ENCODE peak calls at places on chromosomes 12 and 14, in four cellular contexts. R, H, P and D are unnamed samples.

GRCh38 chr12:85725991-85726390 is 110.2 kb downstream of the RASSF9 start:
- DNase-seq in R (no peak), H (no peak), P (no peak), D (no peak)

GRCh38 chr14:68137704-68138619 is 318.4 kb downstream of the RAD51B start:
- DNase-seq in R (no peak), H (no peak), P (peak; percentile 58), D (peak; percentile 5)

GRCh38 chr12:129984097-129984496 is 80.3 kb upstream of the TMEM132D start:
- DNase-seq in R (no peak), H (no peak), P (no peak), D (no peak)

GRCh38 chr14:36524874-36525745 is 5.1 kb upstream of the NKX2-1 start:
- DNase-seq in R (peak; percentile 43), H (no peak), P (peak; percentile 91), D (peak; percentile 61)

GRCh38 chr14:95217391-95217900 is 60.1 kb upstream of the DICER1 start:
- DNase-seq in R (no peak), H (no peak), P (no peak), D (no peak)

GRCh38 chr12:75361408-75361807 is 26.9 kb downstream of the GLIPR1L1 start:
- DNase-seq in R (no peak), H (no peak), P (no peak), D (no peak)

GRCh38 chr14:39175445-39176262 is 600 bp downstream of the PNN start:
- DNase-seq in R (no peak), H (no peak), P (no peak), D (peak; percentile 40)

GRCh38 chr14:23582906-23583760 is 4.5 kb upstream of the JPH4 start:
- DNase-seq in R (no peak), H (no peak), P (no peak), D (no peak)

GRCh38 chr14:74065746-74066575 is 18.3 kb downstream of the ALDH6A1 start:
- DNase-seq in R (no peak), H (no peak), P (no peak), D (no peak)

GRCh38 chr12:98894412-98895085 is 249.5 kb downstream of the APAF1 start:
- DNase-seq in R (no peak), H (no peak), P (peak; percentile 69), D (peak; percentile 75)

GRCh38 chr12:129887047-129887568 is 16.7 kb downstream of the TMEM132D start:
- DNase-seq in R (no peak), H (no peak), P (peak; percentile 39), D (no peak)

GRCh38 chr12:9883175-9883574 is 1.9 kb downstream of the KLRF2 start:
- DNase-seq in R (no peak), H (no peak), P (no peak), D (no peak)

GRCh38 chr12:129202109-129202814 is 349.0 kb downstream of the GLT1D1 start:
- DNase-seq in R (peak; percentile 54), H (no peak), P (no peak), D (no peak)

GRCh38 chr12:89733579-89734201 is 25.1 kb upstream of the ATP2B1 start:
- DNase-seq in R (no peak), H (no peak), P (no peak), D (no peak)

GRCh38 chr12:42468341-42468821 is 121.2 kb downstream of the PRICKLE1 start:
- DNase-seq in R (no peak), H (peak; percentile 45), P (no peak), D (no peak)

DNA sequence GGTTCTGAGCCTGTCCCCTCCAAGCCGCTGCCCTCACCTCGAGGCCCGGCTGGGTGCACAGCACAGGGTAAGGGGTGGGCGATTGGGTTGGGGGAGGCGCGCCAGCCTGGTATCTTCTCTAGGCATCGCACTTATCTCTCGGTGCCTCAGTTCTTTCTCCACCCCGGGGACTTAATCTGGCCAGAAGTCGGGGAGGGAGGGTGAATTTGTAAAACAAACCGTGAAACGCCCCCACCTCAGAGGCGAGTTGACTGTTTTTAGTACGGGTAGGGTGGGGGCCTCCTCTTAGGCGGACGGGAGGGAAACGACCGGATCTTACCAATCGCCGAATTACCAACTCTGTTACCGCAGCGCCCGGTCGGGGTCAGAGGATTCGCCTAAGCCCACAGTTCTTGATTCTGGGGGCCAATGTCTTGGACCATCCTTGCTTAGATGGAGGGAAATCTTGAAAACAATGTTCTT is 1.4 kb upstream of the TBX3 start:
- DNase-seq in R (no peak), H (no peak), P (peak; percentile 62), D (peak; percentile 64)
- TF ChIP-seq CHD2 in R (no peak), H (no peak), P (no peak), D (no peak)

GRCh38 chr12:52197371-52198231 is 5.8 kb upstream of the KRT80 start:
- DNase-seq in R (no peak), H (no peak), P (no peak), D (no peak)
- TF ChIP-seq NRF1 in R (no peak), H (no peak), P (no peak), D (no peak)

DNA sequence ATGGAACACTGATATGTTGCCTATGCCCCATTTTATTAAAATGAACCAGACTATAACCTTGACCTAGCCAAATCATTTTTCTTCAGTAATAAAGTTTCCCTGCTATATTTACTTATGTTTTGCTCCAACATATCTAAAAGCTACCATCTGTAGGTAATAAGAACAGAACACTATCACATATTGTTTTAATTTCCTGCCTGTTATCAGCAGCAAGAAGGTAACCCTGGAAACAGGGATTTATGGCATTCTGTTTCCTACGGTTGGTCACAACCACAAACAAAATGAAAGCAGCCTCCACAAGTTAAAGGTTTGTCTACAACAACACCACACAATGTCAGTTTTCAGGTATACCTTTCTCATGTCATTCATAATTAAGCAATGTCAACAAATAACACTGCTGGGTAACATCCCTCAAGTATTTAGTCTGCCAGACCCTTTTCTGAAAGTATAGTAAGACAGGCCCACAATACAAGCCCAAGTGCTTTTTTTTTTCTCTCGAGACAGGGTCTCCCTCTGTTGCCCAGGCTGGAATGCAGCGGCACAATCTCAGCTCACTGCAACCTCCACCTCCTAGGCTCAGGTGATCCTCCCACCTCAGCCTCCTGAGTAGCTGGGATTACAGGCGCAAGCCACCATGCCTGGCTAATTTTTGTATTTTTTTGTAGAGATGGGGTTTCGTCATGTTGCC is 25.5 kb downstream of the GCH1 start:
- DNase-seq in R (no peak), H (no peak), P (no peak), D (peak; percentile 63)
- TF ChIP-seq CHD2 in R (no peak), H (no peak), P (no peak), D (peak; percentile 77)

GRCh38 chr12:48118491-48118890 is 673 bp upstream of the PFKM start:
- DNase-seq in R (peak; percentile 39), H (no peak), P (no peak), D (no peak)
- TF ChIP-seq NRF1 in R (no peak), H (no peak), P (no peak), D (no peak)

DNA sequence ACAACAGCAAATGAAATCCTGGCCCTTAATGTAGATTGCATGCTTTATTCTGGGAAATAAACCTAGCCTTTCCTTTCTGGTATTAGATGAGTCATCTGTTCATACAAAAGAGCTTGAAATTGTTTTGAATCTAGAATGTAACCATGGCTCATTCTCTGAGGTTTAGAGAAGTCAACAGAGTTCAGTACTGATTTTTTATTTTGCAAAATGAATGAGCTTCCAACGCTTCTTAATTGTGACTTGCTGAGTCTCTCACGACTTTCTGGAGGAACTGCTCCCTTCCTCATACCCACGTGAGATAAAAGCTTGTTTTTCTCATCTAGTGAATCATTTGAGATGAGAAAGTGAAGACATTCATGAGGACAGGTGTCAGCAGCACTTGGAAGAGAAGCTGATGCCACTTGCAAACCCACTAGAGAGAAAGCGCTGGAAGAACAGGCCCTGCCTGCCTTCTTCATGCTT is 509.6 kb downstream of the VRK1 start:
- DNase-seq in R (no peak), H (peak; percentile 67), P (no peak), D (no peak)
- TF ChIP-seq CHD2 in R (no peak), H (no peak), P (no peak), D (no peak)

GRCh38 chr12:94753071-94753779 is 102.9 kb upstream of the TMCC3 start:
- DNase-seq in R (no peak), H (no peak), P (no peak), D (no peak)
- TF ChIP-seq NRF1 in R (no peak), H (no peak), P (no peak), D (no peak)